ENCODE peak calls at places on chromosomes 4 and X, in five cellular contexts. U, F, P, Q and R are unnamed samples. For H3K4me1, the result is how much of the 10 kb centered on the place peaks cover.

GRCh38 chrX:12080265-12080664 is 58.0 kb upstream of the FRMPD4 start:
- DNase-seq in U (no peak), F (no peak), P (no peak), Q (no peak), R (no peak)

GRCh38 chr4:1595789-1596325 is 88.3 kb downstream of the FAM53A start:
- DNase-seq in U (no peak), F (no peak), P (no peak), Q (no peak), R (no peak)

GRCh38 chr4:184282251-184282713 is 64.6 kb upstream of the ENPP6 start:
- DNase-seq in U (peak), F (no peak), P (peak), Q (no peak), R (no peak)

GRCh38 chr4:110793381-110793801 is 170.5 kb upstream of the PITX2 start:
- DNase-seq in U (no peak), F (no peak), P (no peak), Q (no peak), R (no peak)

GRCh38 chr4:152193059-152193458 is 342.8 kb downstream of the FBXW7 start:
- DNase-seq in U (no peak), F (no peak), P (no peak), Q (no peak), R (no peak)

GRCh38 chr4:116866116-116866515 is 219.3 kb downstream of the TRAM1L1 start:
- DNase-seq in U (no peak), F (no peak), P (no peak), Q (no peak), R (no peak)

GRCh38 chr4:146520894-146521542 is 722 bp downstream of the SLC10A7 start:
- DNase-seq in U (peak), F (peak), P (peak), Q (no peak), R (no peak)

GRCh38 chr4:27008693-27009092 is 148.1 kb downstream of the STIM2 start:
- DNase-seq in U (no peak), F (no peak), P (no peak), Q (no peak), R (no peak)

GRCh38 chr4:140497776-140498636 is at the start of gene MGAT4D:
- DNase-seq in U (no peak), F (no peak), P (peak), Q (peak), R (no peak)

DNA sequence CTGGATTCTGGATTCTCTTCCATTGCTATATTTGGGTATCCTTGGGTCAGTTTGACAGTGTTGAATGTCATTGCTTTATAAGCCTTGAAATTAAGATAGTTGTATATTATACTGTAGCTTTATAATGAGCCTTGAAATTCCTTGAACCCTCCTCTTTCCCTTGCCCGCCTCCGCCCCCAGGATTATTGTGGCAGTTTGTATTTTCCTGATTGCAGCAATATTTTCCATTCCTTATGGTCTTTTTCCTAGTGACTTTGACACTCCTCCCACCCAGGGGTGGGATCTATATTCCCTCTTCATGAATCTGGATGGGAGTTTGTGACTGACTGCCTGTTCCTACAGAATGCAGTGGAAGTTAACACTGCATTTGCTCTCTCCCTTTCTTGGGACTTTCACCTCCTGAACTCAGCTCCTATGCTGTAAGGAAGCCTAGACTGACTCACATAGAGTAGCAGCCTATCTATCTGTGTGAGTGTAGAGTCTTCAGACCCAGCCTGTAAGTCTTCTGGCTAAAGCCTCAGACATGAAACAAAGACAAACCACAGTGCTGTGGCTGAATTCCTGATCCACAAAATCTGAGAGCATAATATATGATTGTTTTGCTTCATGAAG is 2.2 kb downstream of the FUNDC2 start:
- DNase-seq in U (no peak), F (no peak), P (peak), Q (no peak), R (no peak)
- H3K27ac ChIP-seq in U (no peak), F (no peak), P (peak), Q (peak), R (peak)

GRCh38 chr4:42562016-42562415 is 94.9 kb downstream of the ATP8A1 start:
- DNase-seq in U (no peak), F (no peak), P (no peak), Q (peak), R (no peak)
- H3K4me1 ChIP-seq in U (under half), F (under half), P (under half), Q (under half), R (under half)

GRCh38 chr4:53479731-53480525 is 102.5 kb downstream of the FIP1L1 start:
- DNase-seq in U (no peak), F (no peak), P (no peak), Q (no peak), R (no peak)
- H3K27ac ChIP-seq in U (no peak), F (no peak), P (no peak), Q (no peak), R (no peak)

GRCh38 chr4:63464393-63464792 is 944.9 kb downstream of the TECRL start:
- DNase-seq in U (no peak), F (no peak), P (no peak), Q (no peak), R (no peak)

GRCh38 chr4:63459329-63459728 is 949.9 kb downstream of the TECRL start:
- DNase-seq in U (no peak), F (no peak), P (no peak), Q (no peak), R (no peak)

GRCh38 chr4:63458010-63458409 is 951.2 kb downstream of the TECRL start:
- DNase-seq in U (no peak), F (no peak), P (no peak), Q (no peak), R (no peak)

DNA sequence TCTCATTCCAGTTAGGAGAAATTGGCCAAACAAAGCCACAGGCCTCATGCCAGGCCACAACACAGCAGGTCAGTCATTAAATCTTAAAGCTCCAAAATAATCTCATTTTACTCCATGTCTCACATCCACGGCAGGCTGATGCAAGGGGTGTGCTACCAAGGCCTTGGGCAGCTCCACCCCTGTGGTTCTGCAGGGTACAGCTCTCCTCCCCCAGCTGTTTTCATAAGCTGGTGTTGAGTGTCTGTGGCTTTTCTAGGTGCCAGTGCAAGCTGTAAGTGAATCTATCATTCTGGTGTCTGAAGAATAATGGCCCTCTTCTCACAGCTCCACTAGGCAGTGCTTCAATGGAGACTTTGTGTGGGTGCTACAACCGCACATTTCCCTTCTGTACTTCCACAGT is 949.2 kb downstream of the TECRL start:
- DNase-seq in U (no peak), F (no peak), P (no peak), Q (no peak), R (no peak)
- H3K4me1 ChIP-seq in U (under half), F (under half), P (under half), Q (under half), R (under half)

DNA sequence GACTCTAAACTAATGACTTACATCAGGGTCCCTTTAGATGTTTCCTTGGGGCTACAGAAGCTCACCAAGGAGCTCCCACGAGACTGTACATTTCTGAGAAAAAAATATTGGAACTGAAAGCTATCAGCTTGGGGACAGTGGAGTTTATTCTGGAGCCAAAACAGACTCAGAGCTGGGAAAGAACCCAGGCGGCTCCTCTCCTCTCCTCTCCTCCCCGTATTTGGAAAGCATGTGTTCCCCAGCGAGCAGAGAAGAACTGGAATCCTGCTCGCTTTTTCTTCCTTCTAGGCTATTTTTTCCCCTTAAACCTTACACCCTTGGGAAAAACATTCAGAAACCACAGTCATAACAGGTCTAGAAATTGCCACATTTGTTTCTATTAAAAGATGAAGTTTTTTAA is 4.3 kb upstream of the MAP7D3 start:
- DNase-seq in U (no peak), F (no peak), P (no peak), Q (no peak), R (peak)
- H3K27ac ChIP-seq in U (no peak), F (no peak), P (no peak), Q (no peak), R (peak)

GRCh38 chr4:98624642-98625041 is 33.8 kb downstream of the TSPAN5 start:
- DNase-seq in U (no peak), F (no peak), P (no peak), Q (no peak), R (no peak)
- H3K4me1 ChIP-seq in U (under half), F (under half), P (under half), Q (under half), R (under half)

GRCh38 chr4:3331511-3332394 is 38.9 kb downstream of the RGS12 start:
- DNase-seq in U (no peak), F (no peak), P (no peak), Q (no peak), R (no peak)
- H3K27ac ChIP-seq in U (no peak), F (no peak), P (no peak), Q (peak), R (no peak)

GRCh38 chrX:48938721-48939416 is 18.5 kb downstream of the OTUD5 start:
- DNase-seq in U (peak), F (no peak), P (no peak), Q (no peak), R (no peak)
- H3K4me1 ChIP-seq in U (half or more), F (under half), P (under half), Q (under half), R (under half)